ENCODE peak calls at places on chromosome 20, in four cellular contexts. One of them, this sample, is unnamed.

GRCh38 chr20:528923-529594 is 14.5 kb downstream of the CSNK2A1 start:
- DNase-seq in cerebellar cortex: no peak
- DNase-seq in central memory CD4-positive, alpha-beta T cell: no peak
- DNase-seq in AML-193: no peak
- DNase-seq in this sample: no peak

GRCh38 chr20:53652090-53652858 is 58.6 kb upstream of the ZNF217 start:
- DNase-seq in cerebellar cortex: no peak
- DNase-seq in central memory CD4-positive, alpha-beta T cell: peak
- DNase-seq in AML-193: peak
- DNase-seq in this sample: no peak

GRCh38 chr20:46545077-46545826 is 5.2 kb downstream of the OCSTAMP start:
- DNase-seq in cerebellar cortex: no peak
- DNase-seq in central memory CD4-positive, alpha-beta T cell: no peak
- DNase-seq in AML-193: peak
- DNase-seq in this sample: no peak

GRCh38 chr20:57434390-57434700 is 43.1 kb downstream of the RBM38 start:
- DNase-seq in cerebellar cortex: no peak
- DNase-seq in central memory CD4-positive, alpha-beta T cell: no peak
- DNase-seq in AML-193: no peak
- DNase-seq in this sample: no peak

GRCh38 chr20:58504566-58504965 is 10.6 kb downstream of the APCDD1L start:
- DNase-seq in cerebellar cortex: no peak
- DNase-seq in central memory CD4-positive, alpha-beta T cell: no peak
- DNase-seq in AML-193: no peak
- DNase-seq in this sample: no peak

GRCh38 chr20:53708129-53708968 is 114.7 kb upstream of the ZNF217 start:
- DNase-seq in cerebellar cortex: no peak
- DNase-seq in central memory CD4-positive, alpha-beta T cell: peak
- DNase-seq in AML-193: peak
- DNase-seq in this sample: no peak

GRCh38 chr20:5785146-5785545 is 34.9 kb downstream of the SHLD1 start:
- DNase-seq in cerebellar cortex: no peak
- DNase-seq in central memory CD4-positive, alpha-beta T cell: no peak
- DNase-seq in AML-193: no peak
- DNase-seq in this sample: no peak

GRCh38 chr20:37542281-37542680 is 14.6 kb upstream of the BLCAP start:
- DNase-seq in cerebellar cortex: no peak
- DNase-seq in central memory CD4-positive, alpha-beta T cell: no peak
- DNase-seq in AML-193: no peak
- DNase-seq in this sample: no peak

GRCh38 chr20:25148181-25148981 is 47.1 kb upstream of the ENTPD6 start:
- DNase-seq in cerebellar cortex: peak
- DNase-seq in central memory CD4-positive, alpha-beta T cell: peak
- DNase-seq in AML-193: no peak
- DNase-seq in this sample: no peak

GRCh38 chr20:20143646-20144045 is 91.3 kb downstream of the CFAP61 start:
- DNase-seq in cerebellar cortex: no peak
- DNase-seq in central memory CD4-positive, alpha-beta T cell: no peak
- DNase-seq in AML-193: no peak
- DNase-seq in this sample: no peak

GRCh38 chr20:33811763-33812672 is 870 bp downstream of the CHMP4B start:
- DNase-seq in cerebellar cortex: no peak
- DNase-seq in central memory CD4-positive, alpha-beta T cell: no peak
- DNase-seq in AML-193: peak
- DNase-seq in this sample: no peak

GRCh38 chr20:12928755-12929401 is 79.9 kb upstream of the SPTLC3 start:
- DNase-seq in cerebellar cortex: no peak
- DNase-seq in central memory CD4-positive, alpha-beta T cell: no peak
- DNase-seq in AML-193: peak
- DNase-seq in this sample: no peak

GRCh38 chr20:8427419-8428065 is 295.5 kb downstream of the PLCB1 start:
- DNase-seq in cerebellar cortex: no peak
- DNase-seq in central memory CD4-positive, alpha-beta T cell: no peak
- DNase-seq in AML-193: peak
- DNase-seq in this sample: no peak

GRCh38 chr20:22402990-22403859 is 181.1 kb downstream of the FOXA2 start:
- DNase-seq in cerebellar cortex: no peak
- DNase-seq in central memory CD4-positive, alpha-beta T cell: no peak
- DNase-seq in AML-193: no peak
- DNase-seq in this sample: peak

GRCh38 chr20:43404880-43405279 is 52.8 kb upstream of the SRSF6 start:
- DNase-seq in cerebellar cortex: no peak
- DNase-seq in central memory CD4-positive, alpha-beta T cell: no peak
- DNase-seq in AML-193: peak
- DNase-seq in this sample: peak

GRCh38 chr20:54212226-54212625 is 4.3 kb downstream of the PFDN4 start:
- DNase-seq in cerebellar cortex: no peak
- DNase-seq in central memory CD4-positive, alpha-beta T cell: no peak
- DNase-seq in AML-193: no peak
- DNase-seq in this sample: no peak

GRCh38 chr20:63896136-63896890 is 1.4 kb downstream of the DNAJC5 start:
- DNase-seq in cerebellar cortex: no peak
- DNase-seq in central memory CD4-positive, alpha-beta T cell: no peak
- DNase-seq in AML-193: peak
- DNase-seq in this sample: peak

GRCh38 chr20:50916257-50916656 is 15.0 kb downstream of the ADNP start:
- DNase-seq in cerebellar cortex: no peak
- DNase-seq in central memory CD4-positive, alpha-beta T cell: no peak
- DNase-seq in AML-193: no peak
- DNase-seq in this sample: peak

GRCh38 chr20:61551401-61551800 is 299.3 kb downstream of the CDH4 start:
- DNase-seq in cerebellar cortex: no peak
- DNase-seq in central memory CD4-positive, alpha-beta T cell: no peak
- DNase-seq in AML-193: no peak
- DNase-seq in this sample: no peak

GRCh38 chr20:4444404-4444803 is 277.3 kb upstream of the PRND start:
- DNase-seq in cerebellar cortex: no peak
- DNase-seq in central memory CD4-positive, alpha-beta T cell: no peak
- DNase-seq in AML-193: no peak
- DNase-seq in this sample: no peak

GRCh38 chr20:62277253-62277652 is 25.5 kb upstream of the ADRM1 start:
- DNase-seq in cerebellar cortex: peak
- DNase-seq in central memory CD4-positive, alpha-beta T cell: no peak
- DNase-seq in AML-193: no peak
- DNase-seq in this sample: no peak

GRCh38 chr20:1637226-1637625 is 17.4 kb upstream of the SIRPB1 start:
- DNase-seq in cerebellar cortex: no peak
- DNase-seq in central memory CD4-positive, alpha-beta T cell: no peak
- DNase-seq in AML-193: no peak
- DNase-seq in this sample: no peak

GRCh38 chr20:3990741-3991140 is 24.6 kb downstream of the RNF24 start:
- DNase-seq in cerebellar cortex: no peak
- DNase-seq in central memory CD4-positive, alpha-beta T cell: peak
- DNase-seq in AML-193: no peak
- DNase-seq in this sample: no peak

GRCh38 chr20:40156600-40157307 is 532.3 kb downstream of the MAFB start:
- DNase-seq in cerebellar cortex: no peak
- DNase-seq in central memory CD4-positive, alpha-beta T cell: no peak
- DNase-seq in AML-193: no peak
- DNase-seq in this sample: no peak

GRCh38 chr20:2750343-2751251 is 49.8 kb downstream of the CPXM1 start:
- DNase-seq in cerebellar cortex: no peak
- DNase-seq in central memory CD4-positive, alpha-beta T cell: no peak
- DNase-seq in AML-193: no peak
- DNase-seq in this sample: peak

GRCh38 chr20:17898548-17898994 is 70.0 kb downstream of the SNX5 start:
- DNase-seq in cerebellar cortex: peak
- DNase-seq in central memory CD4-positive, alpha-beta T cell: peak
- DNase-seq in AML-193: peak
- DNase-seq in this sample: peak

GRCh38 chr20:49889943-49890650 is 25.2 kb downstream of the SPATA2 start:
- DNase-seq in cerebellar cortex: no peak
- DNase-seq in central memory CD4-positive, alpha-beta T cell: no peak
- DNase-seq in AML-193: no peak
- DNase-seq in this sample: peak

This sample was measured in T47D.